ENCODE peak calls at places on chromosome 20, in six cellular contexts. H, T, B, Z, D and L are unnamed samples.

GRCh38 chr20:44780226-44780625 is 30.1 kb downstream of the RIMS4 start:
- DNase-seq in D (peak; percentile 42), B (peak; percentile 43), H (no peak), T (no peak), Z (peak; percentile 55), L (no peak)

GRCh38 chr20:49657118-49657901 is 56.4 kb downstream of the B4GALT5 start:
- DNase-seq in B (peak; percentile 93), Z (no peak), H (no peak), D (no peak), T (no peak), L (no peak)

GRCh38 chr20:11008444-11008843 is 334.6 kb upstream of the JAG1 start:
- DNase-seq in H (no peak), B (no peak), T (no peak), D (no peak), Z (no peak), L (no peak)

GRCh38 chr20:21682576-21682975 is 22.9 kb upstream of the PAX1 start:
- DNase-seq in Z (no peak), D (no peak), H (no peak), T (no peak), B (peak; percentile 7), L (no peak)

GRCh38 chr20:10374036-10374435 is 60.0 kb downstream of the MKKS start:
- DNase-seq in D (no peak), B (no peak), T (no peak), H (no peak), Z (no peak), L (no peak)

GRCh38 chr20:13337090-13337784 is 116.2 kb downstream of the ISM1 start:
- DNase-seq in T (no peak), H (no peak), B (no peak), Z (no peak), D (no peak), L (no peak)

GRCh38 chr20:35912877-35913276 is 41.4 kb downstream of the SCAND1 start:
- DNase-seq in Z (no peak), B (no peak), T (no peak), D (no peak), H (no peak), L (no peak)

GRCh38 chr20:31566658-31567379 is 38.3 kb upstream of the ID1 start:
- DNase-seq in Z (peak; percentile 55), H (no peak), T (no peak), D (no peak), B (no peak), L (no peak)

GRCh38 chr20:33551778-33552177 is 61.9 kb downstream of the CBFA2T2 start:
- DNase-seq in D (no peak), B (peak; percentile 26), T (no peak), H (no peak), Z (no peak), L (no peak)

GRCh38 chr20:44601801-44602204 is 19.4 kb downstream of the PKIG start:
- DNase-seq in D (no peak), Z (peak; percentile 42), T (peak; percentile 72), B (peak; percentile 86), H (no peak), L (no peak)

GRCh38 chr20:11849270-11849920 is 68.3 kb upstream of the BTBD3 start:
- DNase-seq in Z (no peak), B (peak; percentile 6), T (no peak), H (no peak), D (no peak), L (peak; percentile 47)

GRCh38 chr20:19095762-19096161 is 116.7 kb upstream of the SLC24A3 start:
- DNase-seq in Z (peak; percentile 35), T (no peak), D (no peak), B (no peak), H (no peak), L (no peak)

GRCh38 chr20:9139106-9139808 is 70.4 kb downstream of the PLCB4 start:
- DNase-seq in T (no peak), D (no peak), B (no peak), Z (no peak), H (no peak), L (no peak)

GRCh38 chr20:29349836-29350235 is 1907.6 kb upstream of the DEFB115 start:
- DNase-seq in T (no peak), D (no peak), Z (no peak), B (no peak), H (no peak), L (no peak)

GRCh38 chr20:41617059-41617921 is 887 bp downstream of the CHD6 start:
- DNase-seq in T (no peak), Z (peak; percentile 62), D (peak; percentile 29), H (peak; percentile 56), B (peak; percentile 47), L (no peak)